ENCODE peak calls at places on chromosomes 1 and 21, in seven cellular contexts. N, A, X, P, Q, W and F are unnamed samples.

GRCh38 chr21:39332175-39332574 is 16.7 kb downstream of the HMGN1 start:
- DNase-seq in A (no peak), Q (no peak), P (no peak), W (no peak), N (no peak), X (no peak), F (no peak)

GRCh38 chr1:202691846-202692245 is 18.4 kb downstream of the SYT2 start:
- DNase-seq in Q (no peak), A (no peak), P (no peak), W (no peak), X (no peak), N (no peak), F (no peak)

GRCh38 chr21:46254208-46254975 is 25.8 kb upstream of the LSS start:
- DNase-seq in Q (no peak), P (no peak), W (no peak), X (no peak), A (no peak), N (no peak), F (no peak)

GRCh38 chr1:77371396-77371795 is 89.6 kb downstream of the AK5 start:
- DNase-seq in A (no peak), W (no peak), Q (no peak), X (no peak), N (no peak), P (no peak), F (no peak)

GRCh38 chr1:216945506-216946080 is 222.4 kb upstream of the ESRRG start:
- DNase-seq in P (no peak), X (no peak), A (no peak), W (no peak), N (no peak), Q (no peak), F (no peak)

GRCh38 chr1:170520601-170521000 is 11.4 kb upstream of the GORAB start:
- DNase-seq in A (no peak), P (no peak), X (no peak), W (no peak), N (no peak), Q (no peak), F (no peak)

GRCh38 chr1:186958520-186958919 is 129.8 kb downstream of the PLA2G4A start:
- DNase-seq in Q (no peak), N (no peak), P (no peak), X (peak), A (no peak), W (no peak), F (peak)

GRCh38 chr21:9758141-9758540 is 763.2 kb upstream of the TPTE start:
- DNase-seq in P (no peak), Q (no peak), X (no peak), N (no peak), W (no peak), A (no peak), F (no peak)

GRCh38 chr1:50610563-50610962 is 187.3 kb upstream of the DMRTA2 start:
- DNase-seq in N (no peak), W (no peak), Q (no peak), P (no peak), X (no peak), A (no peak), F (no peak)

GRCh38 chr1:14777516-14778506 is 179.3 kb downstream of the KAZN start:
- DNase-seq in P (no peak), X (no peak), Q (no peak), W (no peak), A (no peak), N (no peak), F (no peak)

GRCh38 chr1:27522860-27523665 is 33.1 kb upstream of the WASF2 start:
- DNase-seq in X (peak), N (no peak), W (no peak), A (peak), Q (peak), P (no peak), F (no peak)

GRCh38 chr1:237070519-237070918 is 28.5 kb downstream of the RYR2 start:
- DNase-seq in W (no peak), N (no peak), X (no peak), P (no peak), A (no peak), Q (no peak), F (no peak)

GRCh38 chr1:44827197-44828002 is 15.7 kb downstream of the PTCH2 start:
- DNase-seq in N (no peak), Q (no peak), X (no peak), A (no peak), W (no peak), P (no peak), F (no peak)

GRCh38 chr1:214187152-214187900 is 93.6 kb upstream of the SMYD2 start:
- DNase-seq in W (no peak), P (no peak), N (no peak), Q (no peak), A (no peak), X (no peak), F (no peak)

GRCh38 chr21:42254631-42255030 is 35.7 kb downstream of the ABCG1 start:
- DNase-seq in Q (no peak), A (no peak), N (no peak), P (no peak), W (no peak), X (no peak), F (no peak)

GRCh38 chr1:8767006-8767405 is 50.4 kb downstream of the RERE start:
- DNase-seq in X (no peak), A (no peak), N (no peak), Q (no peak), W (no peak), P (no peak), F (no peak)

GRCh38 chr1:90223401-90223800 is 228.5 kb downstream of the ZNF326 start:
- DNase-seq in P (no peak), N (no peak), A (no peak), W (no peak), X (no peak), Q (no peak), F (no peak)

GRCh38 chr1:23747947-23748346 is 4.7 kb downstream of the ELOA start:
- DNase-seq in P (no peak), X (no peak), A (no peak), Q (no peak), W (no peak), N (no peak), F (no peak)

GRCh38 chr1:5915587-5916571 is 76.3 kb downstream of the NPHP4 start:
- DNase-seq in W (peak), P (no peak), N (no peak), Q (no peak), A (no peak), X (peak), F (peak)

GRCh38 chr1:114091711-114092110 is 62.0 kb downstream of the SYT6 start:
- DNase-seq in Q (no peak), P (no peak), X (no peak), N (no peak), W (no peak), A (no peak), F (no peak)

GRCh38 chr1:160774886-160775719 is 20.9 kb upstream of the LY9 start:
- DNase-seq in A (no peak), P (no peak), X (no peak), Q (no peak), N (no peak), W (no peak), F (no peak)